ENCODE peak calls at places on chromosome 2, in six cellular contexts. X is CD4-positive, alpha-beta T cell; R is body of pancreas; B is left lung; I is tibial nerve; H is RWPE1. Y is an unnamed sample.

GRCh38 chr2:141508086-141508749 is 622.6 kb downstream of the LRP1B start:
- DNase-seq in R (no peak), X (no peak), H (no peak), B (no peak), I (no peak), Y (no peak)

GRCh38 chr2:190804182-190804795 is 76.3 kb upstream of the GLS start:
- DNase-seq in X (no peak), I (no peak), R (no peak), B (no peak), H (peak), Y (no peak)

GRCh38 chr2:172381275-172381608 is 46.1 kb upstream of the ITGA6 start:
- DNase-seq in H (no peak), I (no peak), X (no peak), B (no peak), R (no peak), Y (no peak)

GRCh38 chr2:195563857-195564512 is 93.0 kb upstream of the SLC39A10 start:
- DNase-seq in R (no peak), X (no peak), H (peak), I (no peak), B (no peak), Y (no peak)

GRCh38 chr2:62760555-62760954 is 55.0 kb downstream of the EHBP1 start:
- DNase-seq in R (no peak), H (peak), I (no peak), B (no peak), X (no peak), Y (no peak)

GRCh38 chr2:75053484-75054112 is 95.2 kb downstream of the POLE4 start:
- DNase-seq in H (peak), I (no peak), R (peak), B (no peak), X (no peak), Y (peak)

GRCh38 chr2:46644690-46645385 is 165.5 kb downstream of the TMEM247 start:
- DNase-seq in B (no peak), I (no peak), H (no peak), X (no peak), R (no peak), Y (no peak)

GRCh38 chr2:172445851-172446250 is 18.5 kb downstream of the ITGA6 start:
- DNase-seq in X (no peak), B (no peak), R (no peak), I (no peak), H (no peak), Y (no peak)

GRCh38 chr2:39227628-39228412 is 15.9 kb downstream of the CDKL4 start:
- DNase-seq in R (peak), I (peak), B (peak), H (peak), X (peak), Y (peak)

GRCh38 chr2:66437601-66438497 is 2.9 kb downstream of the MEIS1 start:
- DNase-seq in I (no peak), H (peak), R (peak), B (peak), X (no peak), Y (no peak)

GRCh38 chr2:166088634-166089033 is 39.2 kb downstream of the SCN1A start:
- DNase-seq in B (no peak), H (no peak), X (no peak), R (no peak), I (no peak), Y (no peak)

GRCh38 chr2:55138546-55139288 is 88.5 kb upstream of the RTN4 start:
- DNase-seq in X (no peak), H (no peak), R (no peak), I (no peak), B (no peak), Y (no peak)

GRCh38 chr2:19120941-19121750 is 237.3 kb downstream of the OSR1 start:
- DNase-seq in H (peak), X (no peak), B (no peak), R (no peak), I (peak), Y (no peak)

GRCh38 chr2:96025107-96025492 is 9.6 kb downstream of the GPAT2 start:
- DNase-seq in I (no peak), R (no peak), X (no peak), H (no peak), B (no peak), Y (no peak)

GRCh38 chr2:1715184-1716012 is 28.9 kb downstream of the PXDN start:
- DNase-seq in R (no peak), X (no peak), B (no peak), I (no peak), H (no peak), Y (no peak)

GRCh38 chr2:10972683-10973433 is 61.1 kb downstream of the KCNF1 start:
- DNase-seq in X (no peak), B (peak), I (no peak), R (no peak), H (no peak), Y (no peak)

GRCh38 chr2:11102466-11102865 is 52.8 kb upstream of the SLC66A3 start:
- DNase-seq in H (no peak), B (no peak), R (no peak), I (no peak), X (no peak), Y (no peak)

GRCh38 chr2:193841389-193842150 is 1646.8 kb upstream of the TMEFF2 start:
- DNase-seq in I (no peak), B (no peak), H (no peak), X (no peak), R (no peak), Y (no peak)

GRCh38 chr2:10343658-10344057 is 41.0 kb downstream of the HPCAL1 start:
- DNase-seq in X (no peak), H (no peak), I (no peak), R (no peak), B (no peak), Y (no peak)

GRCh38 chr2:185970148-185970852 is 231.7 kb downstream of the FSIP2 start:
- DNase-seq in B (no peak), R (peak), X (no peak), H (peak), I (no peak), Y (no peak)

GRCh38 chr2:46653539-46653938 is 174.2 kb downstream of the TMEM247 start:
- DNase-seq in R (no peak), H (no peak), B (no peak), X (no peak), I (no peak), Y (no peak)

GRCh38 chr2:201821080-201821479 is 14.7 kb downstream of the CDK15 start:
- DNase-seq in H (no peak), B (no peak), X (no peak), R (no peak), I (no peak), Y (no peak)

GRCh38 chr2:134250840-134251461 is 2.9 kb upstream of the MGAT5 start:
- DNase-seq in B (no peak), H (no peak), X (no peak), I (no peak), R (no peak), Y (no peak)

GRCh38 chr2:113084249-113085000 is 16.7 kb downstream of the IL1F10 start:
- DNase-seq in R (no peak), B (no peak), H (no peak), I (no peak), X (no peak), Y (no peak)

GRCh38 chr2:9668686-9669338 is 38.0 kb upstream of the YWHAQ start:
- DNase-seq in R (peak), B (no peak), X (no peak), H (no peak), I (no peak), Y (no peak)

GRCh38 chr2:160892204-160892603 is 268.0 kb upstream of the TANK start:
- DNase-seq in I (no peak), H (no peak), R (no peak), B (no peak), X (no peak), Y (no peak)

GRCh38 chr2:25482341-25482740 is 140.6 kb upstream of the DNMT3A start:
- DNase-seq in B (no peak), R (no peak), I (no peak), H (no peak), X (no peak), Y (no peak)
- TF ChIP-seq CTCF in B (no peak), R (no peak), I (no peak), H (no peak), X (no peak), Y (no peak)

DNA sequence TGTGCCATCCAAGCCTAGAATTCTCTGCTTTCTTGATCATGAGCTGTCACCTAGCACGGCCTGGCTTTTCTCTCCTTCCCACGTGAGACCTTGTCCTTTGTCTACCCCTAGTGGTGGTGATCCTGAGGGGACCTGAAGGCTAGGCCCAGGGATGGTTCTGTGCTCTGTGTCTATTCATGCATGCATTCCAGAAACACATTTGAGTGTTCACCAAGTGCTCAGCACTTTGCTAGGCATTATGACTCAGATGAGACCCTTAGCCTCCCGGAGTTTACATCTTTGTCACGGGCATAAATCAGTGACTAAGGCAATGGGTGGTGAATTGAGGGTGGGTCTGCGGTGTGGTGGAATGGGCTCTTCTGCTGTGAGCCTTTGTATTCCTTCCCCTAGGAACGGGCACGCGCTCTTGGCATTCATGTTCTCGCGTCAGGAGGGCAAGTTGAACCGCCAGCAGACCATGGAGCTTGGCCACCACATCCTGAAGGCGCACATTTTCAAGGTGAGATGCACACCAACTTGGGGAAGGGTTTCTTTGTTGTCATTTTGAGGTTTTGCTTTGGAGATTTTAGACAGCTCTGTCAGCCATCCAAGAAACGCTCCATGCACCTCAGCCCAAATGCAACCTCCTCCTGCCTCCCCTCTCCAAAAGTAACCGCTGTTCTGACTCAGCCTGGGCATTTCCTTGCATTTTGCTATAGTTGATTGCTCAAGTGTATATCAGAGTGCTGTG is 100.9 kb downstream of the WDSUB1 start:
- DNase-seq in R (no peak), B (no peak), X (no peak), H (peak), I (no peak), Y (no peak)
- TF ChIP-seq CTCF in R (no peak), B (no peak), X (no peak), H (no peak), I (no peak), Y (peak)

GRCh38 chr2:239178954-239179353 is 221.9 kb downstream of the HDAC4 start:
- DNase-seq in H (no peak), X (no peak), B (no peak), I (peak), R (peak), Y (no peak)

GRCh38 chr2:239181601-239182471 is 219.0 kb downstream of the HDAC4 start:
- DNase-seq in H (no peak), I (peak), X (no peak), R (peak), B (no peak), Y (no peak)

GRCh38 chr2:239181074-239181581 is 219.7 kb downstream of the HDAC4 start:
- DNase-seq in H (no peak), X (no peak), I (no peak), B (no peak), R (peak), Y (no peak)

GRCh38 chr2:239179851-239180371 is 220.9 kb downstream of the HDAC4 start:
- DNase-seq in X (no peak), B (no peak), I (peak), H (no peak), R (peak), Y (no peak)

GRCh38 chr2:239180526-239181073 is 220.2 kb downstream of the HDAC4 start:
- DNase-seq in X (no peak), I (peak), H (no peak), B (no peak), R (no peak), Y (no peak)
- TF ChIP-seq CTCF in X (no peak), I (no peak), H (no peak), B (no peak), R (no peak), Y (no peak)

GRCh38 chr2:233062447-233062842 is 2.3 kb downstream of the INPP5D start:
- DNase-seq in R (no peak), B (no peak), H (no peak), X (no peak), I (no peak), Y (no peak)

GRCh38 chr2:233060500-233061006 is 411 bp downstream of the INPP5D start:
- DNase-seq in R (no peak), H (no peak), B (no peak), X (no peak), I (no peak), Y (no peak)

GRCh38 chr2:233062946-233063268 is 2.8 kb downstream of the INPP5D start:
- DNase-seq in X (no peak), R (no peak), I (no peak), H (no peak), B (no peak), Y (no peak)

GRCh38 chr2:233061007-233061590 is 957 bp downstream of the INPP5D start:
- DNase-seq in X (no peak), R (no peak), B (no peak), H (no peak), I (no peak), Y (no peak)

DNA sequence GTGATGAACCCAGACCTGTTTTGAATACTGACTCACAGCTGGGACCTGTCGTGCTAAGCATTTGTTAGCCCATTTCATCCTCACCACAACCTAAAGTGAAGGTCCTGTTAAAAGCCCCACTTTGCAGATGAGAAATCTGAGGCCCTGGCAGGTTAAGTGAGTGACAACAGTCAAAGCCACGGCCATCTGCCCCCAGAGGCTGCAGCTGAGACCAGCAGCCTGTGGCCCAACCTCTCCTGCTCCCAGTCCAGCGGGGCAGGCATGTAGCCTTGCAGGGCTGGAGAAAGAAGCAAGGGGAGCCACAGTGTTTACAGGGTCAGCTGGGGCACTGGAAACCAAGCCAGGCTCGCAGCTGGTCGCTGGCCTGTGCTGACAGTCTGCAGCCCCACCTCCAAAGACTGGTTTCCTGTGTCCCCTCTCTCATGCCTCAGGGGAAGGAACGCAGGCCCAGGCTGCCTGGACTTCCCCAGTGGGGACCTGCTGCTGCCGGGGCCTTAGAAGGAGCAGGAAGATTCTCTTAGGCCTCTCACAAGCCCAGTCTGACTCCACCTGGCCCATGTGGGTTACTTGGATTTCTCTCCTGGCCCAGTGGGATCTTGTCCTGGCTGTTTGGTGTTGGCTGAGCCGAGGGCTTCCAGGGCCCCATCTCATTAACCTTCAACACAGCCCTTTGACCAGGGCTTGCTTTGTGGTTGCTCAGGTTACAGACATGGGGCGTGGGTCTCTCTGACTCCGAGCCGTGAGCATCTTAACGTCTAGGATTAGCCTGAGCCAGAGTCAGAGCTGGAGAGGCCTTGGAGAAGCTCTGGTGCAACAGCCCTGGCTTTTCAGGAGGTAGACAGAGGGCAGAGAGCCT is 1.7 kb downstream of the INPP5D start:
- DNase-seq in X (no peak), I (no peak), R (peak), B (peak), H (no peak), Y (no peak)
- TF ChIP-seq CTCF in X (peak), I (no peak), R (no peak), B (no peak), H (no peak), Y (no peak)

DNA sequence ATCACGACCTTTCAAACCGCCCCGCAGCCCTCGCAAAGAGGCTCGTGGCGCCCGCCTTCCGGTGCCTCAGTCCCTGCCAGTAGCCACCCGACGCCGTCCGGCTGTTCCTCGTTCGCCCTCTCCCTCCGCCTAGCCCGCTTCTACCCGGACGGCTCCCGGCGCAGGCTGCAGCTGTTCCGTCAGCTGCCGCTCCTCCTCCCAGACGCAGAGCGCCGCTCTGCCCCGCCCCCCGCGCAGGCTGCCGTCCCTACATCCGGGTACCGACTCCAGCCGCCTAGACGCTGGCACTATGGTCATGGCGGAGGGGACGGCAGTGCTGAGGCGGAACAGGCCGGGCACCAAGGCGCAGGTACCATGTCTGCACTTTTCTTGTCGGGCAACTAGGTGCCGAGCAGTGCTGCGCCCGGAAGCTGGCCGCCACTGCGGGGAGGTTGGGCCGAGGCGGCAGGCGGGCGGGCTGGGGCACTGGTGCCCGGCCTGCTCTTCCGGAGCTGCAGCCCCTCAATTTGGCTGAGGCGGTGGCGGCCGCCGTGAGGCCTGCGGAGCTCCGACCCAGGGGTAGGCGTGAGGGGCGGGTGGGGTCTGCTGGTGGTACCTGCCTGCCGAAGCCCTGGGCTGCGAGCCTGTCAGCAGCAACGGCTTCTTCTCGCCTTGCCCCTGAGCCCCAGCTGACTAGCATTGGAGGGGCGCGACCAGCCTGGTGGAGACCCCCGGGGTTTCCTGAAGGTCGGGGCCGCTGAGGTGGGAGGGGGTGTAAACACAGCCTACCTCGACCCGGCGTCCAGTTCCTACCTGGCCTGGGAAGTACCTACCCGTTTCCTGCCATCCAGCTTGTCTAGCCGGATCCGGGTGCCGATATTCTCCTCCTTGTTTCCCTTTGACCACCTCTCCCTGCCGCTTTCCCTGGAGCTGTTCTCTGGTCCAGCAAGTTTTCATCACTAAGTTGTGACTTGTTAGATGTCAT is at the start of gene MOB4:
- DNase-seq in H (peak), R (peak), X (peak), B (peak), I (peak), Y (peak)
- TF ChIP-seq CTCF in H (no peak), R (no peak), X (no peak), B (no peak), I (no peak), Y (no peak)

GRCh38 chr2:198471291-198471690 is 666.9 kb downstream of the PLCL1 start:
- DNase-seq in H (no peak), X (no peak), R (no peak), I (no peak), B (no peak), Y (no peak)
- TF ChIP-seq CTCF in H (no peak), X (no peak), R (no peak), I (no peak), B (no peak), Y (peak)

DNA sequence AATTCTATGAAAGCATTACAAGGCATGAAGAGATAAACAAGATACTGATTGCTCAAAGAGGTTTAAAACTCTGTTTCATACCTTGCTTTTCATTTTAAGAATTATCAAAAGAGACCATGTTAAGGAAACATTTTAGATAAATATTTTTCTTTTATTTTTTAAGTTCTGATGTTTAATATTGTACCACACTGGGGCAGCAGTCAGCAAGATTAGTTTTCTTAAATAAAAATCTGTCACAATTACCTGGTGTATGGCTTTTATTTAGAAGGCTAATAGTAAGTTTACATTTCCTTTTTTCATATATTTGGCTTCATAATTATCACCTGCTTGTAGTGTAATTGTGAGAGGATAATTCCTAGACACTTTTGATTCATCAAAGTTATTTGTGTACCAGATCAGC is 46.4 kb downstream of the ZNF804A start:
- DNase-seq in R (no peak), X (no peak), I (no peak), H (no peak), B (no peak), Y (no peak)
- TF ChIP-seq CTCF in R (no peak), X (no peak), I (no peak), H (no peak), B (no peak), Y (peak)

GRCh38 chr2:216081012-216081411 is 597 bp downstream of the PECR start:
- DNase-seq in R (no peak), H (no peak), B (no peak), X (no peak), I (no peak), Y (no peak)

GRCh38 chr2:216081487-216082387 is at the start of the genes PECR and TMEM169:
- DNase-seq in B (peak), H (peak), R (peak), I (peak), X (peak), Y (peak)

GRCh38 chr2:216082388-216082733 is 642 bp downstream of the TMEM169 start:
- DNase-seq in I (no peak), B (no peak), X (no peak), H (no peak), R (no peak), Y (no peak)

GRCh38 chr2:216075510-216076485 is 5.8 kb downstream of the PECR start:
- DNase-seq in B (no peak), R (no peak), X (no peak), I (no peak), H (no peak), Y (no peak)

DNA sequence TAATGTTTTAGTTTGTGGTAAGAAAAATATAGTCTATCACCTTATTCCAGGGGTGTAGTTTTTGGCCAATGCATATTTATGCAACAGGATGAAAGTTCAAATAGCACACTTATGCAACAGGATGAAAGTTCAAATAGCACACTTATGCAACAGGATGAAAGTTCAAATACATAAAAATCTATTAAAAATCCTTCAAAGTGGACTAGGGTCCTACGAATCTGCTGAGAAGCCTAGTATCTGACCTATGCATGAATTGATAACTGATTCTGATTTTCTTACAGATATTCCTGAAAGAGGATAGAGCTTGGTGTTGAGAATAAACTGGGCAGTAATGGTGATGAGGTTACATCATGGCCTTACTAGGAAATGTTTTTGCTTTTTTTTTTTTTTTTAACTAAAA is 2.8 kb downstream of the PECR start:
- DNase-seq in R (no peak), H (no peak), B (no peak), X (no peak), I (no peak), Y (no peak)
- TF ChIP-seq CTCF in R (no peak), H (no peak), B (no peak), X (no peak), I (no peak), Y (no peak)